ENCODE peak calls at places on chromosomes 7 and 10, in four cellular contexts. S is AG09319; Z is Calu3; Y is CD8-positive, alpha-beta T cell. V is an unnamed sample.

GRCh38 chr10:109956454-109957091 is 33.3 kb upstream of the XPNPEP1 start:
- DNase-seq in S (no peak), Z (peak), Y (peak), V (no peak)

GRCh38 chr7:14717711-14718304 is 184.7 kb downstream of the DGKB start:
- DNase-seq in S (peak), Z (no peak), Y (no peak), V (no peak)

GRCh38 chr7:85488406-85488805 is 301.6 kb upstream of the SEMA3D start:
- DNase-seq in S (no peak), Z (no peak), Y (no peak), V (no peak)

GRCh38 chr7:30029696-30030095 is 1.5 kb downstream of the PLEKHA8 start:
- DNase-seq in S (no peak), Z (peak), Y (peak), V (no peak)

GRCh38 chr7:116249969-116250553 is 39.7 kb downstream of the TES start:
- DNase-seq in S (no peak), Z (peak), Y (no peak), V (no peak)

GRCh38 chr10:283916-284356 is 148.7 kb downstream of the ZMYND11 start:
- DNase-seq in S (no peak), Z (no peak), Y (no peak), V (no peak)

GRCh38 chr7:47460251-47460989 is 121.5 kb downstream of the TNS3 start:
- DNase-seq in S (no peak), Z (no peak), Y (no peak), V (no peak)

GRCh38 chr10:118033905-118034304 is 12.8 kb downstream of the RAB11FIP2 start:
- DNase-seq in S (no peak), Z (no peak), Y (no peak), V (no peak)

GRCh38 chr10:117004238-117004626 is 755 bp downstream of the SHTN1 start:
- DNase-seq in S (no peak), Z (no peak), Y (no peak), V (no peak)

GRCh38 chr7:71752171-71752935 is 620.4 kb downstream of the GALNT17 start:
- DNase-seq in S (no peak), Z (peak), Y (no peak), V (peak)

GRCh38 chr10:129161184-129161583 is 305.9 kb upstream of the MGMT start:
- DNase-seq in S (no peak), Z (no peak), Y (no peak), V (no peak)

GRCh38 chr10:95466450-95466849 is 94.7 kb downstream of the SORBS1 start:
- DNase-seq in S (no peak), Z (no peak), Y (no peak), V (no peak)

GRCh38 chr10:6151087-6151977 is 51.4 kb upstream of the PFKFB3 start:
- DNase-seq in S (no peak), Z (peak), Y (peak), V (no peak)

GRCh38 chr7:613442-614140 is 93.9 kb upstream of the PDGFA start:
- DNase-seq in S (no peak), Z (no peak), Y (no peak), V (no peak)

GRCh38 chr10:132983250-132984007 is 41.1 kb upstream of the CFAP46 start:
- DNase-seq in S (no peak), Z (no peak), Y (no peak), V (no peak)

GRCh38 chr10:103769176-103769575 is 86.2 kb downstream of the SH3PXD2A start:
- DNase-seq in S (no peak), Z (no peak), Y (no peak), V (no peak)

GRCh38 chr7:47568056-47568455 is 13.9 kb downstream of the TNS3 start:
- DNase-seq in S (no peak), Z (no peak), Y (no peak), V (no peak)

GRCh38 chr7:139745330-139746143 is 32.3 kb downstream of the HIPK2 start:
- DNase-seq in S (no peak), Z (no peak), Y (no peak), V (no peak)

GRCh38 chr10:73590881-73591577 is at the start of gene USP54:
- DNase-seq in S (no peak), Z (peak), Y (no peak), V (no peak)

GRCh38 chr7:51000956-51001355 is 218.3 kb upstream of the GRB10 start:
- DNase-seq in S (no peak), Z (no peak), Y (no peak), V (no peak)

GRCh38 chr10:22339761-22340361 is 5.4 kb upstream of the SPAG6 start:
- DNase-seq in S (no peak), Z (no peak), Y (no peak), V (no peak)

GRCh38 chr7:132347129-132347528 is 229.1 kb downstream of the PLXNA4 start:
- DNase-seq in S (no peak), Z (no peak), Y (no peak), V (no peak)

GRCh38 chr7:50304911-50305621 is 550 bp downstream of the IKZF1 start:
- DNase-seq in S (no peak), Z (no peak), Y (peak), V (no peak)

GRCh38 chr10:30199376-30200018 is 140.1 kb upstream of the JCAD start:
- DNase-seq in S (no peak), Z (no peak), Y (no peak), V (no peak)

GRCh38 chr10:132460691-132461090 is 63.7 kb downstream of the PWWP2B start:
- DNase-seq in S (no peak), Z (no peak), Y (no peak), V (no peak)

GRCh38 chr7:157871681-157872080 is 534.9 kb downstream of the DNAJB6 start:
- DNase-seq in S (no peak), Z (no peak), Y (no peak), V (no peak)

GRCh38 chr7:157873181-157873580 is 536.4 kb downstream of the DNAJB6 start:
- DNase-seq in S (no peak), Z (no peak), Y (no peak), V (no peak)

GRCh38 chr7:157869793-157870192 is 533.0 kb downstream of the DNAJB6 start:
- DNase-seq in S (no peak), Z (no peak), Y (no peak), V (no peak)

GRCh38 chr7:157872447-157872846 is 535.6 kb downstream of the DNAJB6 start:
- DNase-seq in S (no peak), Z (no peak), Y (no peak), V (no peak)

GRCh38 chr7:157870644-157871290 is 534.0 kb downstream of the DNAJB6 start:
- DNase-seq in S (no peak), Z (no peak), Y (no peak), V (no peak)
- TF ChIP-seq CTCF in S (no peak), Z (no peak), Y (no peak), V (no peak)

GRCh38 chr10:13956826-13957225 is 370.1 kb downstream of the PRPF18 start:
- DNase-seq in S (peak), Z (no peak), Y (no peak), V (no peak)
- TF ChIP-seq CTCF in S (peak), Z (no peak), Y (no peak), V (no peak)

DNA sequence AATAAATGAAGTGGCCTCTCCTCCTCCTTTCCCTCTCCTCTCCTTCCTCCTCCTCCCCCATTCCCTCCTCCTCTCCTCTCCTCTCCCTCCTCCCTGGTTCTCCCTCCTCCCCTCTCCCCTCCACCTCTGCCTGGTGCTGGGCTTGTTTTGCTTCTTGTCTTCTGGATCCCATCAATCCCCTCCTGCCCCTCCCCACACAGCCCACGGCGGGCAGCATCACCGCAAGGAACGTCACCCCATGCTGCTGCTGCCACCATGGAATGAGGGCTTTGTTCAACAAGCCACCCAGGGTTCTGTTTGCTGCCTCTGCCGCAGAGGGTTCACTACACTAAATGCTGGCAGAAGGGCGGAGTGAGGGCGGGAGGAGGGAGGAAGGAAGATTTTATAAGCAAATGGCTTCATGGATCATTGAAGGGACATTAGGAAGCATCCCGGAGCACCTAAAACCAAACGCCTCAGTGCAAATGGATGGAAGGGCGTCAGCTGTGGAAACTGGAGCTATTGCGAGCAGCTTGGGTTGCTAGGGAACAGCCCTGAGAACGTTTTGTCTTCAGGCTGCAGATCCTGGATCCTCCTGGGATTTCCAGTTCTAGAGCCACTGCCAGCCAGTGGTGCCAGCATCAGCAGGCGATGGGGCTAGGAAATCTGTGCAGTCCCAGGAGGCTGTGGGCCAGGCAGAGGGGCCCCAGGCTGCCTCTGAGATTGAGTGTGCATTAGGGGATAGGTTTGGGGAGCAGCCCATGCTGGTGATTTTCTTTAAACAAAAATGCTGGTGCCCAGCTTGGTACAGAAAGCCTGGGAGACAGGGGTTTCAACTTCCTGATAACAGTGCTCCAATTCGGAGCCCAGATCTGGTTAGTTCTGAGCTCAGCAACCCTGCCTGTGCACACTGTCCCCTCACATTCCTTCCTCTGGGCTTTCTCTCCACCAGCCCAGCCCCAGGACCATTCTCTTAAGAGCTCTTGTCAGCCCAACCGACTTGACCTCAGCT is 379.5 kb upstream of the ZMIZ1 start:
- DNase-seq in S (peak), Z (no peak), Y (no peak), V (no peak)
- TF ChIP-seq CTCF in S (no peak), Z (no peak), Y (no peak), V (no peak)

GRCh38 chr7:157136372-157136771 is 2.4 kb upstream of the UBE3C start:
- DNase-seq in S (peak), Z (no peak), Y (no peak), V (no peak)
- TF ChIP-seq CTCF in S (peak), Z (no peak), Y (no peak), V (no peak)

DNA sequence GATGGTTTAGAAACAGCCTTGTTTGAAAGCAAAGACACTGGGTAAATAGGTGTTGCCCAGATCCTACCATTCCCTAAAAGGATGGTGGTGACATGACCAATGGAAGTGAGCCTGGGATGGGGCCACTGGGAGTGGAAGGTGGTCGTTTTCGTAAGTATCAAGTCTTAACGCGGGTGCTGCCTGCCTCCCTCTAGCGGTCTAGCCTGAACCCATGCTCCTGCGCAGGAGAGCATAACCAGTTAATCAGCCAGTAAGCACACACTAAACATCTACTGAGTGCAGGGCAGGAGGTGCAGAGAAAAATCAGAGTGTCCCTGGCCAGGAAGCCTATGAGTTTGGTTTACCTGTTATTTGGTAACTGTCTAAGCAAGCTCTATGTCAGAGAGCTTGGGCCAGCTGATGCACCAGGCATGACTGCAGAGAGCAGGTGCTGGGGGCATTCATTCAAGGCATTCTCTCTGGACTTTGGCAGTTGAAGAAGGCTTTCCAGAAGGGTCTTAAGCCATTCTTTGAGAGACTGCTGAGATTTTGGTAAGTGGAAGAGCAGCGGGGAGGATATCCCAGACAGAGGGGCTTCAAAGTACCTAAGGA is 930 bp downstream of the GARIN1A start:
- DNase-seq in S (no peak), Z (no peak), Y (no peak), V (no peak)
- TF ChIP-seq CTCF in S (peak), Z (no peak), Y (peak), V (no peak)

V was measured in mesothelial cell of epicardium.